ENCODE peak calls at places on chromosomes 1 and 21, in ten cellular contexts. W, E, Y, N, A, U, H, L, I and K are unnamed samples.

GRCh38 chr1:24980836-24981631 is 51.0 kb upstream of the RUNX3 start:
- DNase-seq in A (no peak), I (no peak), W (no peak), L (no peak), U (no peak), Y (no peak), H (no peak), E (no peak), N (no peak), K (no peak)

GRCh38 chr1:24717867-24718650 is 27.2 kb upstream of the CLIC4 start:
- DNase-seq in Y (no peak), N (no peak), U (no peak), H (no peak), L (no peak), A (no peak), W (peak), I (no peak), E (no peak), K (no peak)

GRCh38 chr1:31848381-31848897 is 32.6 kb upstream of the SPOCD1 start:
- DNase-seq in U (no peak), W (no peak), N (no peak), H (no peak), E (no peak), L (peak), Y (peak), I (no peak), A (no peak), K (peak)

GRCh38 chr1:209937996-209938959 is at the start of gene SYT14:
- DNase-seq in U (no peak), I (peak), E (no peak), H (no peak), N (no peak), A (peak), L (peak), W (peak), Y (no peak), K (no peak)

GRCh38 chr1:97623220-97623619 is 297.6 kb downstream of the DPYD start:
- DNase-seq in U (no peak), W (no peak), E (no peak), A (no peak), I (no peak), N (no peak), L (no peak), H (no peak), Y (no peak), K (no peak)

GRCh38 chr1:218164111-218164929 is 120.8 kb upstream of the RRP15 start:
- DNase-seq in U (no peak), I (peak), H (peak), W (no peak), N (no peak), E (peak), Y (no peak), L (peak), A (peak), K (no peak)

GRCh38 chr1:114435088-114435715 is 75.8 kb downstream of the TRIM33 start:
- DNase-seq in E (no peak), L (no peak), U (no peak), I (no peak), H (no peak), W (no peak), A (no peak), N (no peak), Y (no peak), K (no peak)

GRCh38 chr1:24340770-24341169 is 21.6 kb downstream of the GRHL3 start:
- DNase-seq in W (no peak), E (no peak), I (no peak), Y (no peak), L (no peak), U (no peak), H (no peak), N (no peak), A (no peak), K (no peak)

GRCh38 chr21:33019885-33020557 is 5.7 kb upstream of the OLIG2 start:
- DNase-seq in I (no peak), L (peak), Y (no peak), U (no peak), H (no peak), N (no peak), A (no peak), E (peak), W (no peak), K (no peak)

GRCh38 chr1:15429701-15430149 is 8.5 kb upstream of the CTRC start:
- DNase-seq in W (no peak), N (no peak), A (peak), H (no peak), E (no peak), L (peak), Y (no peak), U (no peak), I (peak), K (no peak)

GRCh38 chr1:4527819-4528218 is 126.6 kb upstream of the AJAP1 start:
- DNase-seq in Y (no peak), W (no peak), H (no peak), U (no peak), N (no peak), E (no peak), L (no peak), A (no peak), I (no peak), K (no peak)

GRCh38 chr1:101379939-101380338 is 143.1 kb downstream of the S1PR1 start:
- DNase-seq in U (no peak), W (no peak), E (no peak), H (no peak), Y (no peak), N (no peak), A (no peak), L (peak), I (no peak), K (no peak)